ENCODE peak calls at places on chromosomes 16 and 17, in eight cellular contexts. One of them, this sample, is unnamed.

GRCh38 chr16:787978-788398 is at the start of gene RPUSD1:
- DNase-seq in mesothelial cell of epicardium: no peak
- DNase-seq in CD4-positive, alpha-beta T cell: no peak
- DNase-seq in pancreas: no peak
- DNase-seq in fibroblast of the aortic adventitia: no peak
- DNase-seq in heart right ventricle: no peak
- DNase-seq in BE2C: no peak
- DNase-seq in B cell: no peak
- DNase-seq in this sample: no peak

GRCh38 chr16:65731840-65732239 is 610.0 kb upstream of the CDH11 start:
- DNase-seq in mesothelial cell of epicardium: no peak
- DNase-seq in CD4-positive, alpha-beta T cell: no peak
- DNase-seq in B cell: no peak
- DNase-seq in heart right ventricle: no peak
- DNase-seq in fibroblast of the aortic adventitia: peak
- DNase-seq in pancreas: no peak
- DNase-seq in BE2C: no peak
- DNase-seq in this sample: no peak

GRCh38 chr17:82314721-82315605 is 2.4 kb downstream of the CD7 start:
- DNase-seq in heart right ventricle: peak
- DNase-seq in pancreas: no peak
- DNase-seq in fibroblast of the aortic adventitia: no peak
- DNase-seq in CD4-positive, alpha-beta T cell: no peak
- DNase-seq in mesothelial cell of epicardium: no peak
- DNase-seq in B cell: peak
- DNase-seq in BE2C: no peak
- DNase-seq in this sample: no peak

GRCh38 chr16:1612320-1613111 is at the start of gene CRAMP1:
- DNase-seq in B cell: no peak
- DNase-seq in pancreas: peak
- DNase-seq in BE2C: peak
- DNase-seq in heart right ventricle: peak
- DNase-seq in CD4-positive, alpha-beta T cell: no peak
- DNase-seq in fibroblast of the aortic adventitia: peak
- DNase-seq in mesothelial cell of epicardium: no peak
- DNase-seq in this sample: no peak

GRCh38 chr17:82803606-82804005 is 36.2 kb downstream of the ZNF750 start:
- DNase-seq in fibroblast of the aortic adventitia: no peak
- DNase-seq in B cell: no peak
- DNase-seq in BE2C: no peak
- DNase-seq in pancreas: no peak
- DNase-seq in mesothelial cell of epicardium: no peak
- DNase-seq in CD4-positive, alpha-beta T cell: no peak
- DNase-seq in heart right ventricle: no peak
- DNase-seq in this sample: no peak

GRCh38 chr16:67481561-67482259 is 753 bp upstream of the ATP6V0D1 start:
- DNase-seq in B cell: no peak
- DNase-seq in BE2C: peak
- DNase-seq in heart right ventricle: peak
- DNase-seq in fibroblast of the aortic adventitia: peak
- DNase-seq in mesothelial cell of epicardium: no peak
- DNase-seq in pancreas: peak
- DNase-seq in CD4-positive, alpha-beta T cell: no peak
- DNase-seq in this sample: no peak

GRCh38 chr17:56594528-56595418 is 1.3 kb downstream of the NOG start:
- DNase-seq in mesothelial cell of epicardium: no peak
- DNase-seq in B cell: peak
- DNase-seq in BE2C: peak
- DNase-seq in fibroblast of the aortic adventitia: no peak
- DNase-seq in pancreas: no peak
- DNase-seq in heart right ventricle: no peak
- DNase-seq in CD4-positive, alpha-beta T cell: no peak
- DNase-seq in this sample: no peak

GRCh38 chr17:50794361-50794760 is 27.0 kb upstream of the ANKRD40CL start:
- DNase-seq in heart right ventricle: no peak
- DNase-seq in pancreas: no peak
- DNase-seq in B cell: no peak
- DNase-seq in BE2C: no peak
- DNase-seq in CD4-positive, alpha-beta T cell: no peak
- DNase-seq in fibroblast of the aortic adventitia: no peak
- DNase-seq in mesothelial cell of epicardium: no peak
- DNase-seq in this sample: no peak

GRCh38 chr17:83155128-83156081 is 76.0 kb downstream of the METRNL start:
- DNase-seq in fibroblast of the aortic adventitia: peak
- DNase-seq in B cell: no peak
- DNase-seq in pancreas: no peak
- DNase-seq in BE2C: no peak
- DNase-seq in mesothelial cell of epicardium: no peak
- DNase-seq in heart right ventricle: no peak
- DNase-seq in CD4-positive, alpha-beta T cell: no peak
- DNase-seq in this sample: no peak

GRCh38 chr16:67558859-67559258 is 3.5 kb upstream of the CTCF start:
- DNase-seq in fibroblast of the aortic adventitia: no peak
- DNase-seq in heart right ventricle: no peak
- DNase-seq in pancreas: no peak
- DNase-seq in B cell: no peak
- DNase-seq in CD4-positive, alpha-beta T cell: no peak
- DNase-seq in BE2C: no peak
- DNase-seq in mesothelial cell of epicardium: no peak
- DNase-seq in this sample: no peak

GRCh38 chr16:67961551-67961957 is 6.9 kb downstream of the SLC12A4 start:
- DNase-seq in mesothelial cell of epicardium: no peak
- DNase-seq in B cell: no peak
- DNase-seq in BE2C: peak
- DNase-seq in fibroblast of the aortic adventitia: no peak
- DNase-seq in CD4-positive, alpha-beta T cell: no peak
- DNase-seq in heart right ventricle: peak
- DNase-seq in pancreas: peak
- DNase-seq in this sample: no peak

GRCh38 chr17:40364906-40365305 is 369 bp upstream of the GJD3 start:
- DNase-seq in pancreas: no peak
- DNase-seq in mesothelial cell of epicardium: no peak
- DNase-seq in fibroblast of the aortic adventitia: no peak
- DNase-seq in CD4-positive, alpha-beta T cell: no peak
- DNase-seq in B cell: no peak
- DNase-seq in BE2C: no peak
- DNase-seq in heart right ventricle: no peak
- DNase-seq in this sample: no peak

GRCh38 chr16:87060026-87060986 is 256.9 kb downstream of the C16orf95 start:
- DNase-seq in fibroblast of the aortic adventitia: peak
- DNase-seq in CD4-positive, alpha-beta T cell: no peak
- DNase-seq in B cell: no peak
- DNase-seq in mesothelial cell of epicardium: no peak
- DNase-seq in heart right ventricle: no peak
- DNase-seq in BE2C: no peak
- DNase-seq in pancreas: no peak
- DNase-seq in this sample: no peak

GRCh38 chr16:56606688-56607618 is 1.4 kb upstream of the MT2A start:
- DNase-seq in BE2C: no peak
- DNase-seq in fibroblast of the aortic adventitia: peak
- DNase-seq in B cell: no peak
- DNase-seq in pancreas: peak
- DNase-seq in CD4-positive, alpha-beta T cell: no peak
- DNase-seq in mesothelial cell of epicardium: no peak
- DNase-seq in heart right ventricle: peak
- DNase-seq in this sample: no peak

GRCh38 chr16:85718682-85719081 is 29.9 kb upstream of the GINS2 start:
- DNase-seq in B cell: no peak
- DNase-seq in fibroblast of the aortic adventitia: no peak
- DNase-seq in heart right ventricle: no peak
- DNase-seq in mesothelial cell of epicardium: no peak
- DNase-seq in CD4-positive, alpha-beta T cell: no peak
- DNase-seq in BE2C: peak
- DNase-seq in pancreas: no peak
- DNase-seq in this sample: no peak

GRCh38 chr16:82728901-82729300 is 102.1 kb downstream of the CDH13 start:
- DNase-seq in fibroblast of the aortic adventitia: no peak
- DNase-seq in heart right ventricle: no peak
- DNase-seq in mesothelial cell of epicardium: no peak
- DNase-seq in B cell: no peak
- DNase-seq in pancreas: no peak
- DNase-seq in BE2C: no peak
- DNase-seq in CD4-positive, alpha-beta T cell: no peak
- DNase-seq in this sample: no peak
- TF ChIP-seq CTCF in fibroblast of the aortic adventitia: no peak
- TF ChIP-seq CTCF in heart right ventricle: no peak
- TF ChIP-seq CTCF in mesothelial cell of epicardium: no peak
- TF ChIP-seq CTCF in B cell: no peak
- TF ChIP-seq CTCF in pancreas: no peak
- TF ChIP-seq CTCF in BE2C: no peak
- TF ChIP-seq CTCF in CD4-positive, alpha-beta T cell: no peak
- TF ChIP-seq CTCF in this sample: no peak

GRCh38 chr17:28811594-28812135 is 30.9 kb downstream of the FAM222B start:
- DNase-seq in BE2C: no peak
- DNase-seq in B cell: no peak
- DNase-seq in fibroblast of the aortic adventitia: peak
- DNase-seq in pancreas: no peak
- DNase-seq in heart right ventricle: no peak
- DNase-seq in CD4-positive, alpha-beta T cell: no peak
- DNase-seq in mesothelial cell of epicardium: no peak
- DNase-seq in this sample: no peak
- TF ChIP-seq CTCF in BE2C: no peak
- TF ChIP-seq CTCF in B cell: no peak
- TF ChIP-seq CTCF in fibroblast of the aortic adventitia: no peak
- TF ChIP-seq CTCF in pancreas: no peak
- TF ChIP-seq CTCF in heart right ventricle: no peak
- TF ChIP-seq CTCF in CD4-positive, alpha-beta T cell: no peak
- TF ChIP-seq CTCF in mesothelial cell of epicardium: no peak
- TF ChIP-seq CTCF in this sample: no peak

DNA sequence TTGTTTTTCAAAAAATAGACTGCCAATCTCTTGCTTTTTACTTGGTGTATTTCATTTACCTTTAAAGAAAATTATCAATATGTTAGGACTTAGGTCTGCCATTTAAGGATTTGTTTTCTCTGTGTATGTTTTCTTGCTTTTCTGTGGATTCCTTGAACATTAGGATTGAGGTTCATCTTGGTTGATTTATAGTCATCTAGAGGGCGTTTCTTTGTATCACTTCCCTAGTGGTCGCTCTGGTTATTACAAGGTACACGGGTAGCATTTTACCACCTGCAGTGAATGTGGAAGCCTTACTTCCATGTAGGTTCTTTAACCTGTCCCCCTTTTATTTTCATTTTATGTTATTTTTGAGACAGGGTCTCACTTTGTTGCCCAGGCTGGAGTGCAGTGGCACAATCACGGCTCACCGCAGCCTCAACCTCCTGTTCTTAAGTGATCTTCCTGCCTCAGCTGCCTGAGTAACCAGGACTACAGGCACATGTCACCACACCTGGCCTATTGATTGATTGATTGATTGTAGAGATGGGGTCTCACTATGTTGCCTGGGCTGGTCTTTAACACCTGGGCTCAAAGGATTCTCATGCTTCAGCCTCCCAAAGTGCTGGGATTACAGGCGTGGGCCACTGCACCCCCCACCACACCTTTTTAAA is 35.2 kb upstream of the CBX4 start:
- DNase-seq in mesothelial cell of epicardium: no peak
- DNase-seq in heart right ventricle: no peak
- DNase-seq in BE2C: no peak
- DNase-seq in B cell: peak
- DNase-seq in pancreas: no peak
- DNase-seq in CD4-positive, alpha-beta T cell: no peak
- DNase-seq in fibroblast of the aortic adventitia: peak
- DNase-seq in this sample: peak
- TF ChIP-seq CTCF in mesothelial cell of epicardium: peak
- TF ChIP-seq CTCF in heart right ventricle: peak
- TF ChIP-seq CTCF in BE2C: peak
- TF ChIP-seq CTCF in B cell: peak
- TF ChIP-seq CTCF in pancreas: peak
- TF ChIP-seq CTCF in CD4-positive, alpha-beta T cell: peak
- TF ChIP-seq CTCF in fibroblast of the aortic adventitia: peak
- TF ChIP-seq CTCF in this sample: peak

GRCh38 chr16:80976946-80977345 is 29.7 kb downstream of the CMC2 start:
- DNase-seq in B cell: no peak
- DNase-seq in fibroblast of the aortic adventitia: no peak
- DNase-seq in heart right ventricle: no peak
- DNase-seq in mesothelial cell of epicardium: no peak
- DNase-seq in CD4-positive, alpha-beta T cell: no peak
- DNase-seq in pancreas: no peak
- DNase-seq in BE2C: no peak
- DNase-seq in this sample: no peak

GRCh38 chr16:80972611-80973010 is 34.1 kb downstream of the CMC2 start:
- DNase-seq in B cell: no peak
- DNase-seq in heart right ventricle: no peak
- DNase-seq in CD4-positive, alpha-beta T cell: no peak
- DNase-seq in pancreas: no peak
- DNase-seq in mesothelial cell of epicardium: no peak
- DNase-seq in fibroblast of the aortic adventitia: no peak
- DNase-seq in BE2C: no peak
- DNase-seq in this sample: no peak

GRCh38 chr16:80973991-80974390 is 32.7 kb downstream of the CMC2 start:
- DNase-seq in pancreas: no peak
- DNase-seq in CD4-positive, alpha-beta T cell: no peak
- DNase-seq in heart right ventricle: no peak
- DNase-seq in mesothelial cell of epicardium: no peak
- DNase-seq in BE2C: no peak
- DNase-seq in fibroblast of the aortic adventitia: no peak
- DNase-seq in B cell: no peak
- DNase-seq in this sample: no peak

GRCh38 chr16:80971814-80972213 is 34.9 kb downstream of the CMC2 start:
- DNase-seq in CD4-positive, alpha-beta T cell: no peak
- DNase-seq in B cell: no peak
- DNase-seq in heart right ventricle: no peak
- DNase-seq in mesothelial cell of epicardium: no peak
- DNase-seq in pancreas: no peak
- DNase-seq in BE2C: no peak
- DNase-seq in fibroblast of the aortic adventitia: no peak
- DNase-seq in this sample: no peak

GRCh38 chr16:80974649-80975376 is 31.9 kb downstream of the CMC2 start:
- DNase-seq in fibroblast of the aortic adventitia: peak
- DNase-seq in mesothelial cell of epicardium: no peak
- DNase-seq in pancreas: no peak
- DNase-seq in B cell: no peak
- DNase-seq in heart right ventricle: no peak
- DNase-seq in BE2C: no peak
- DNase-seq in CD4-positive, alpha-beta T cell: no peak
- DNase-seq in this sample: no peak
- TF ChIP-seq CTCF in fibroblast of the aortic adventitia: peak
- TF ChIP-seq CTCF in mesothelial cell of epicardium: peak
- TF ChIP-seq CTCF in pancreas: no peak
- TF ChIP-seq CTCF in B cell: peak
- TF ChIP-seq CTCF in heart right ventricle: peak
- TF ChIP-seq CTCF in BE2C: peak
- TF ChIP-seq CTCF in CD4-positive, alpha-beta T cell: no peak
- TF ChIP-seq CTCF in this sample: peak

DNA sequence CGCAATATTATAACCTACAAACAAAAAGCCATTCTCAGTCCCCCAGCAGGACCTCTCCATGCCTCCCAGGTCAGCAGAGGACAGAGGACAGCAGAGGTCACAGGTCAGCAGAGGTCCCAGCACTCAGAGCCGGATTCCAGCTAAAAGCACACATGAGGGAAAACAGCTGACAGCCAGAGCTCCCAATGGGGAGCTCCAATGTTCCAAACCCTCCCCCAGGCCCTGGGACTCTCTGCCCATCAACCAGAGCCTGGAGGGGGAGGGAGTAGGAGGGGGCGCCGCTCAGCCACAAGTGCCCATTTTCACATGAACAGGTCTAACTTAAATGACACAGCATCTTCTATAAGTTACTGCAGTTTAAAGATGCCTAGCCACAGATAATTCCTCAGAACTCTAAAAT is 77.5 kb downstream of the ANKRD11 start:
- DNase-seq in B cell: no peak
- DNase-seq in mesothelial cell of epicardium: no peak
- DNase-seq in CD4-positive, alpha-beta T cell: no peak
- DNase-seq in fibroblast of the aortic adventitia: no peak
- DNase-seq in heart right ventricle: peak
- DNase-seq in pancreas: no peak
- DNase-seq in BE2C: peak
- DNase-seq in this sample: no peak
- TF ChIP-seq CTCF in B cell: no peak
- TF ChIP-seq CTCF in mesothelial cell of epicardium: no peak
- TF ChIP-seq CTCF in CD4-positive, alpha-beta T cell: no peak
- TF ChIP-seq CTCF in fibroblast of the aortic adventitia: no peak
- TF ChIP-seq CTCF in heart right ventricle: no peak
- TF ChIP-seq CTCF in pancreas: no peak
- TF ChIP-seq CTCF in BE2C: no peak
- TF ChIP-seq CTCF in this sample: no peak

This sample was measured in D721Med.